ENCODE peak calls at places on chromosomes 1 and 21, in five cellular contexts. E, J, V, O and R are unnamed samples.

GRCh38 chr21:39676054-39676771 is 63.5 kb downstream of the B3GALT5 start:
- DNase-seq in V (peak; percentile 92), E (no peak), O (no peak), J (no peak), R (peak; percentile 56)

GRCh38 chr1:218823291-218823900 is 350.3 kb upstream of the LYPLAL1 start:
- DNase-seq in V (no peak), J (no peak), E (no peak), O (no peak), R (no peak)

GRCh38 chr1:159944623-159945455 is 574 bp downstream of the IGSF9 start:
- DNase-seq in E (no peak), V (no peak), O (no peak), J (no peak), R (peak; percentile 72)

GRCh38 chr1:85339671-85340399 is 63.4 kb upstream of the BCL10 start:
- DNase-seq in E (no peak), J (no peak), V (no peak), O (no peak), R (no peak)

GRCh38 chr1:222539951-222540597 is 7.8 kb downstream of the HHIPL2 start:
- DNase-seq in O (no peak), E (no peak), J (no peak), V (no peak), R (no peak)

GRCh38 chr1:236520445-236521005 is 3.3 kb upstream of the LGALS8 start:
- DNase-seq in O (no peak), V (no peak), J (no peak), E (no peak), R (no peak)

GRCh38 chr1:82560566-82560965 is 759.8 kb downstream of the ADGRL2 start:
- DNase-seq in J (no peak), O (no peak), E (no peak), V (no peak), R (no peak)

GRCh38 chr1:2194319-2194897 is at the start of gene FAAP20:
- DNase-seq in J (peak; percentile 60), E (no peak), V (peak; percentile 75), O (peak; percentile 68), R (peak; percentile 97)

GRCh38 chr21:38311765-38312164 is 55.0 kb downstream of the KCNJ15 start:
- DNase-seq in J (no peak), V (no peak), O (no peak), E (no peak), R (no peak)

GRCh38 chr1:16145030-16145987 is 10.6 kb downstream of the EPHA2 start:
- DNase-seq in E (no peak), O (no peak), V (peak; percentile 38), J (peak; percentile 55), R (peak; percentile 88)

GRCh38 chr1:222618880-222619321 is 1.0 kb downstream of the MIA3 start:
- DNase-seq in V (peak; percentile 17), J (peak; percentile 29), O (no peak), E (no peak), R (peak; percentile 55)

GRCh38 chr1:248421384-248421783 is 18.5 kb downstream of the OR2T1 start:
- DNase-seq in E (no peak), O (no peak), J (no peak), V (no peak), R (no peak)

GRCh38 chr1:157137051-157137772 is 983 bp downstream of the ETV3 start:
- DNase-seq in J (no peak), E (no peak), O (no peak), V (peak; percentile 10), R (peak; percentile 69)

GRCh38 chr1:180167021-180167701 is 12.5 kb downstream of the QSOX1 start:
- DNase-seq in J (no peak), E (no peak), O (no peak), V (no peak), R (no peak)

GRCh38 chr1:164880199-164880598 is 321.2 kb downstream of the PBX1 start:
- DNase-seq in O (no peak), V (no peak), J (no peak), E (no peak), R (no peak)